ENCODE peak calls at places on chromosomes 1 and 21, in ten cellular contexts. N is A673, W is testis, R is pancreas, M is SJSA1, E is OCI-LY7, T is PC-9, I is A549, U is psoas muscle, O is DND-41. Q is an unnamed sample.

GRCh38 chr1:43552059-43552742 is 21.5 kb downstream of the PTPRF start:
- DNase-seq in M (no peak), U (no peak), R (peak; percentile 57), N (no peak), O (no peak), T (no peak), I (no peak), E (no peak), W (no peak), Q (no peak)

GRCh38 chr21:35395728-35396127 is 346.6 kb upstream of the RUNX1 start:
- DNase-seq in M (no peak), E (no peak), O (no peak), U (no peak), T (peak; percentile 4), R (no peak), I (no peak), W (no peak), N (no peak), Q (no peak)

GRCh38 chr1:53326598-53327182 is 1.2 kb downstream of the LRP8 start:
- DNase-seq in T (no peak), U (no peak), W (no peak), N (peak; percentile 30), I (peak; percentile 29), O (no peak), E (peak; percentile 76), M (peak; percentile 62), R (no peak), Q (peak; percentile 26)

GRCh38 chr1:178283409-178283808 is 189.5 kb downstream of the RASAL2 start:
- DNase-seq in M (peak; percentile 82), E (no peak), N (no peak), U (no peak), O (peak; percentile 7), W (no peak), T (no peak), I (no peak), R (no peak), Q (no peak)

GRCh38 chr1:100089082-100089481 is 43.6 kb downstream of the SASS6 start:
- DNase-seq in R (no peak), O (no peak), M (no peak), W (no peak), U (no peak), E (no peak), N (no peak), I (no peak), T (no peak), Q (no peak)

GRCh38 chr1:91750398-91750996 is 135.5 kb downstream of the TGFBR3 start:
- DNase-seq in O (no peak), I (no peak), M (peak; percentile 43), R (no peak), T (no peak), E (no peak), N (no peak), W (no peak), U (no peak), Q (no peak)

GRCh38 chr1:47785561-47786271 is 211.5 kb downstream of the TRABD2B start:
- DNase-seq in N (no peak), R (no peak), M (peak; percentile 28), I (peak; percentile 8), T (no peak), E (no peak), U (peak; percentile 27), W (peak; percentile 48), O (no peak), Q (no peak)

GRCh38 chr1:239169276-239169675 is 217.1 kb upstream of the CHRM3 start:
- DNase-seq in U (no peak), M (no peak), O (no peak), T (no peak), N (no peak), E (no peak), R (no peak), I (no peak), W (no peak), Q (no peak)

GRCh38 chr1:17520041-17520440 is 19.5 kb upstream of the ARHGEF10L start:
- DNase-seq in O (no peak), U (no peak), I (no peak), R (peak; percentile 73), W (no peak), M (no peak), E (no peak), N (no peak), T (peak; percentile 90), Q (no peak)

GRCh38 chr21:46413365-46413696 is 45.4 kb upstream of the DIP2A start:
- DNase-seq in O (no peak), U (no peak), W (no peak), I (no peak), R (no peak), E (no peak), N (no peak), T (no peak), M (no peak), Q (no peak)

GRCh38 chr21:35408401-35408800 is 359.3 kb upstream of the RUNX1 start:
- DNase-seq in N (no peak), M (no peak), W (no peak), U (no peak), T (no peak), E (no peak), I (no peak), O (no peak), R (no peak), Q (no peak)

DNA sequence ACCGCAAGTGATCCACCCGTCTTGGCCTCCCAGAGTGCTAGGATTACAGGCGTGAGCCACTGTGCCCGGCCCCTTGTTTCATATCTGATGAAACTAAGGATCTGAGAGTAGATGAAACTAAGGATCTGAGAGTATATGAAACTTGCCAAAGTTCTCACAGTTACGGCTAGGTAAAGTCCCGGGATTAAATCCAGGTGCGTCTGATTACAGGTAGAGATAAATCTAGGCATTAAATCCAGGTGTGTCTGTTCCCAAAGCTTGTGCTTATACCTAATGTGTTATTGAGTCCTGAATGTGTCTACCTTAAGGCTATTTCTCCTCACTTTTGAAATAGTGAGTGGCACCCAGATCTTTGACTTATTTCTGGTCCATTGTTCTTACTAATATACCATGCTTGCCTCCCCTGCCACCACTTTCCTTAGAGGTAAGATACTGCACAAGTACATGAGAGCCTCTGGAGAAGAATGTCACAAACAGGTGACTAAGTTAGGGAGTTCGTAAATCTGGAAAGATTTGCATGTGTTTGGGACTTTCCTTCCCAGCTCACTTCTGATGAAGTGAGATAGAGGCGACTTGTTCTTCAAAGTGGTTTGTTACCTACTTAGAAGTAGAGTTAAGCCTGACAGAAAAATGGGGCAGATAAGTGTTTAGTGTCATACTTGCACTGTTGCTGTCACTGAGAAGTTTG is 66.5 kb downstream of the AK4 start:
- DNase-seq in R (peak; percentile 47), I (no peak), M (no peak), E (no peak), N (no peak), U (no peak), T (no peak), O (no peak), W (no peak), Q (no peak)
- H3K27ac ChIP-seq in R (peak overlapping the region; percentile 36), I (no peak overlapping the region), M (no peak overlapping the region), E (no peak overlapping the region), N (no peak overlapping the region), U (no peak overlapping the region), T (no peak overlapping the region), O (no peak overlapping the region), W (no peak overlapping the region), Q (no peak overlapping the region)

GRCh38 chr1:24364605-24364974 is 45.4 kb downstream of the GRHL3 start:
- DNase-seq in W (no peak), U (no peak), T (no peak), O (no peak), I (no peak), E (no peak), R (no peak), M (no peak), N (no peak), Q (no peak)
- H3K9me3 ChIP-seq in W (no peaks in the 10 kb centered on the region), U (no peaks in the 10 kb centered on the region), T (no peaks in the 10 kb centered on the region), O (no peaks in the 10 kb centered on the region), I (no peaks in the 10 kb centered on the region), E (no peaks in the 10 kb centered on the region), R (no peaks in the 10 kb centered on the region), M (no peaks in the 10 kb centered on the region), N (no peaks in the 10 kb centered on the region), Q (no peaks in the 10 kb centered on the region)

GRCh38 chr1:26317612-26318337 is at the start of gene CD52:
- DNase-seq in T (no peak), M (no peak), I (no peak), N (no peak), W (no peak), O (peak; percentile 60), E (peak; percentile 87), U (no peak), R (no peak), Q (peak; percentile 78)

GRCh38 chr1:26320896-26321295 is 3.1 kb downstream of the CD52 start:
- DNase-seq in U (no peak), I (no peak), N (no peak), T (no peak), R (no peak), M (no peak), O (no peak), W (no peak), E (no peak), Q (no peak)

GRCh38 chr1:26317143-26317542 is 615 bp upstream of the CD52 start:
- DNase-seq in W (no peak), R (no peak), M (no peak), O (no peak), I (no peak), E (no peak), T (no peak), N (no peak), U (no peak), Q (no peak)

GRCh38 chr1:26318338-26319064 is 743 bp downstream of the CD52 start:
- DNase-seq in U (no peak), O (no peak), R (no peak), W (peak; percentile 22), M (no peak), E (peak; percentile 50), N (no peak), T (no peak), I (no peak), Q (no peak)

DNA sequence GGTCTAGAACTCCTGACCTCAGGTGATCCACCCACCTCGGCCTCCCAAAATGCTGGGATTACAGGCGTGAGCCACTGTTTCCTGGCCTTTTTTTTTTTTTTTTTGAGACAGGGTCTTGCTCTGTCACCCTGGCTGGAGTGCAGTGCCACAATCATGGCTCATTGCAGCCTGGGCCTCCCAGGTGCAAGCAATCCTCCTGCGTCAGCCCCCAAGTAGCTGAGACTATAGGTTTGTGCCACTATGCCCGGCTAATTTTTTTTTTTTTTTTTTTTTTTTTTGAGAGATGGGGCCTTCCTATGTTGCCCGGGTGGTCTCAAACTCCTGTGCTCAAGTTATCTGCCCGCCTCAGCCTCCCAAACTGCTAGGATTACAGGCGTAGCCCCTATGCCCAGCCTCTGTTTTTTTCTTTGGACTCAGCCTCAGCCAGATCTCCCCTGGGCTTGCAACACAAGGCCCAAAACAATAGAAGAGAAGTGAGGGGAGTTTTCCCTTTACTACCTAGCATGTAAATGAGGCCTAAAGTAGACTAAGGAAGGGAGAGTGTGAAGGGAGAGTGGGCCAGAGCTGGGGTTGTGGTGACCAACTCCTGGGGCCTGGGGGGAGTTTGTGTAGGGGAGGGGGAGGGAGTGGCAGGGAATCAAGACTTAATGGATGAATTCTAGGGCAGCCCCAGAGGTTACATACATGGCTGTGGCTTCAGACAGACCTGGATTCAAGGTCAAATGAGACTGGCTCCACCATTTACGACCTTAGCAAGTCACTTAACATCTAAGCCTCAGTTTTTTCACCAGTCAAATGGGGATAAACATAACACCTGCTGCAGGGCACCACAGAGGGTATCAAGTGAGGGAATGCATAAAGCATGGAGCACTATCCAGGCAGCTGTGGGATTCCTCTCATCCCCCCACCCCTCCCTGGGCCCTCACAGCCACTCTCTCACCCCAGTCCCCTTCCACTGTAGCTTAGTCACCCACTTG is 1.6 kb upstream of the CD52 start:
- DNase-seq in T (no peak), I (no peak), M (no peak), R (no peak), W (no peak), N (no peak), E (peak; percentile 57), O (no peak), U (no peak), Q (no peak)
- H3K27ac ChIP-seq in T (no peak overlapping the region), I (no peak overlapping the region), M (no peak overlapping the region), R (no peak overlapping the region), W (no peak overlapping the region), N (no peak overlapping the region), E (peak overlapping the region; percentile 91), O (no peak overlapping the region), U (no peak overlapping the region), Q (no peak overlapping the region)

GRCh38 chr1:4018721-4019521 is 118.8 kb upstream of the C1orf174 start:
- DNase-seq in U (no peak), N (no peak), W (no peak), R (no peak), I (no peak), E (no peak), O (no peak), M (no peak), T (no peak), Q (no peak)
- H3K9me3 ChIP-seq in U (no peaks in the 10 kb centered on the region), N (no peaks in the 10 kb centered on the region), W (no peaks in the 10 kb centered on the region), R (no peaks in the 10 kb centered on the region), I (no peaks in the 10 kb centered on the region), E (no peaks in the 10 kb centered on the region), O (no peaks in the 10 kb centered on the region), M (no peaks in the 10 kb centered on the region), T (no peaks in the 10 kb centered on the region), Q (no peaks in the 10 kb centered on the region)